ENCODE peak calls at places on chromosomes 13 and 19, in five cellular contexts. One of them, this sample, is unnamed.

GRCh38 chr13:81488021-81488420 is 1147.1 kb upstream of the SPRY2 start:
- DNase-seq in BE2C: no peak
- DNase-seq in Peyer's patch: no peak
- DNase-seq in IMR-90: no peak
- DNase-seq in uterus: no peak
- DNase-seq in this sample: no peak

GRCh38 chr19:46546194-46546896 is 50.7 kb upstream of the PNMA8B start:
- DNase-seq in BE2C: peak; percentile 61
- DNase-seq in Peyer's patch: no peak
- DNase-seq in IMR-90: peak; percentile 14
- DNase-seq in uterus: no peak
- DNase-seq in this sample: peak; percentile 73

GRCh38 chr19:19471682-19472081 is 43.7 kb downstream of the TSSK6 start:
- DNase-seq in BE2C: no peak
- DNase-seq in Peyer's patch: no peak
- DNase-seq in IMR-90: no peak
- DNase-seq in uterus: no peak
- DNase-seq in this sample: no peak

GRCh38 chr13:92826197-92826596 is 400.4 kb upstream of the GPC6 start:
- DNase-seq in BE2C: no peak
- DNase-seq in Peyer's patch: no peak
- DNase-seq in IMR-90: no peak
- DNase-seq in uterus: no peak
- DNase-seq in this sample: no peak

GRCh38 chr13:43309301-43309700 is 285.9 kb downstream of the DNAJC15 start:
- DNase-seq in BE2C: no peak
- DNase-seq in Peyer's patch: no peak
- DNase-seq in IMR-90: peak; percentile 44
- DNase-seq in uterus: no peak
- DNase-seq in this sample: no peak

GRCh38 chr13:100290165-100290801 is 201.4 kb downstream of the PCCA start:
- DNase-seq in BE2C: no peak
- DNase-seq in Peyer's patch: no peak
- DNase-seq in IMR-90: peak; percentile 44
- DNase-seq in uterus: no peak
- DNase-seq in this sample: no peak

GRCh38 chr13:95660981-95661581 is 15.9 kb upstream of the DNAJC3 start:
- DNase-seq in BE2C: peak; percentile 64
- DNase-seq in Peyer's patch: no peak
- DNase-seq in IMR-90: peak; percentile 50
- DNase-seq in uterus: no peak
- DNase-seq in this sample: no peak

GRCh38 chr19:412356-413355 is 3.7 kb upstream of the C2CD4C start:
- DNase-seq in BE2C: no peak
- DNase-seq in Peyer's patch: no peak
- DNase-seq in IMR-90: no peak
- DNase-seq in uterus: no peak
- DNase-seq in this sample: peak; percentile 59

GRCh38 chr19:16067205-16067938 is 8.9 kb upstream of the TPM4 start:
- DNase-seq in BE2C: no peak
- DNase-seq in Peyer's patch: peak; percentile 70
- DNase-seq in IMR-90: peak; percentile 87
- DNase-seq in uterus: peak; percentile 92
- DNase-seq in this sample: peak; percentile 88

GRCh38 chr19:29596885-29597525 is 9.1 kb upstream of the POP4 start:
- DNase-seq in BE2C: no peak
- DNase-seq in Peyer's patch: no peak
- DNase-seq in IMR-90: peak; percentile 40
- DNase-seq in uterus: no peak
- DNase-seq in this sample: no peak

GRCh38 chr13:25775986-25776385 is 275.8 kb downstream of the SHISA2 start:
- DNase-seq in BE2C: no peak
- DNase-seq in Peyer's patch: no peak
- DNase-seq in IMR-90: no peak
- DNase-seq in uterus: no peak
- DNase-seq in this sample: no peak

GRCh38 chr13:113729329-113730019 is 29.6 kb upstream of the TMEM255B start:
- DNase-seq in BE2C: peak; percentile 53
- DNase-seq in Peyer's patch: peak; percentile 48
- DNase-seq in IMR-90: no peak
- DNase-seq in uterus: no peak
- DNase-seq in this sample: peak; percentile 60

GRCh38 chr13:87524775-87525174 is 146.4 kb upstream of the SLITRK5 start:
- DNase-seq in BE2C: no peak
- DNase-seq in Peyer's patch: no peak
- DNase-seq in IMR-90: no peak
- DNase-seq in uterus: no peak
- DNase-seq in this sample: no peak

GRCh38 chr13:65830411-65831172 is 1399.5 kb downstream of the PCDH9 start:
- DNase-seq in BE2C: no peak
- DNase-seq in Peyer's patch: no peak
- DNase-seq in IMR-90: no peak
- DNase-seq in uterus: no peak
- DNase-seq in this sample: no peak

GRCh38 chr13:46369506-46370268 is 17.4 kb downstream of the RUBCNL start:
- DNase-seq in BE2C: no peak
- DNase-seq in Peyer's patch: no peak
- DNase-seq in IMR-90: peak; percentile 68
- DNase-seq in uterus: no peak
- DNase-seq in this sample: no peak

GRCh38 chr19:6767357-6768235 is at the start of gene SH2D3A:
- DNase-seq in BE2C: peak; percentile 16
- DNase-seq in Peyer's patch: peak; percentile 97
- DNase-seq in IMR-90: peak; percentile 15
- DNase-seq in uterus: peak; percentile 43
- DNase-seq in this sample: peak; percentile 96
- H3K4me3 ChIP-seq in BE2C: no peak within 1 kb of the TSS
- H3K4me3 ChIP-seq in Peyer's patch: peak within 1 kb of the TSS; percentile 44
- H3K4me3 ChIP-seq in IMR-90: no peak within 1 kb of the TSS
- H3K4me3 ChIP-seq in uterus: no peak within 1 kb of the TSS
- H3K4me3 ChIP-seq in this sample: peak within 1 kb of the TSS; percentile 54

DNA sequence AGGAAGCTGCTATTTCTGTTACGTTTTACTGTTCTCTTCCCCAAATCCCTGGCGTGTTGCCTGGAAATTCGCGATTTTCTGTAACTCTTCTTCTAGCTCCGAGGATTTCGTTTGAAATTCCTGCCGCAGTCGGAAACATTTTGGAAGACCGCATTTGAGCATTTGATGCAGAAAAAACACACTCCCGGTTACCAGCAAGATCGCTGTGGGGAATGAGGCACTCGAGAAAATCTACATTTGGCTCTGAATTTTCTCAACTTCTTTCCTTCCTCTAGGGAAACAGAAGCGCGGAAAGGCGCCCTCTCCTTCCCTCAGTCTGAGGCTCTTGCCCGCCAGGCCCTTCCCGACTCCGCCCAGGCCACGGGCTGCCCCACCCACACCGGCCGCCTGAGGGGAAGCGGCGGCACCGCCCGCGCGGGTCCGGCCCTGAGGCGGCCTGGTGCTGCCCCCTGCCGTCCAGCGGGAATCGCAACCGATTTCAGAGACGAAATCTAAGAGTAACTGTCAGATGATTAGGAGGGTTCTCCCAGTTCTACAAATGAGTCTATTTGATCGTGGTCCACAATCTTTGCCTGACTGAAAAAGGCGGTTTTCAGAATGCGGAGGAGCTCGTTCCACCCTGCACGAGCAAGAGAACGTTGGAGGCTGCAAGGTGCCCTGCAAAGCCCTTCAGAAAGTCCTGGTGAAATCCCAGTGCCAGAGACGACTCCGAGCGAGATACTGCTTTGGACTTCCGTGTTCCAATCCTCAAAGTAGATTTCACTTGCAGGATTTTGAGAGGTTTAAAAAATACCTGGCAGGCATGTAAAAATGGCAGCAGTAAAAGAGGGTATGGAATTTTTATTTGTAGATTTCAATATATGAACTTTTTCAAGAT is 18.4 kb upstream of the TUBGCP3 start:
- DNase-seq in BE2C: peak; percentile 97
- DNase-seq in Peyer's patch: peak; percentile 95
- DNase-seq in IMR-90: peak; percentile 78
- DNase-seq in uterus: peak; percentile 91
- DNase-seq in this sample: peak; percentile 97
- TF ChIP-seq CTCF in BE2C: peak; percentile 95
- TF ChIP-seq CTCF in Peyer's patch: peak; percentile 83
- TF ChIP-seq CTCF in IMR-90: peak; percentile 98
- TF ChIP-seq CTCF in uterus: peak; percentile 88
- TF ChIP-seq CTCF in this sample: peak; percentile 96

DNA sequence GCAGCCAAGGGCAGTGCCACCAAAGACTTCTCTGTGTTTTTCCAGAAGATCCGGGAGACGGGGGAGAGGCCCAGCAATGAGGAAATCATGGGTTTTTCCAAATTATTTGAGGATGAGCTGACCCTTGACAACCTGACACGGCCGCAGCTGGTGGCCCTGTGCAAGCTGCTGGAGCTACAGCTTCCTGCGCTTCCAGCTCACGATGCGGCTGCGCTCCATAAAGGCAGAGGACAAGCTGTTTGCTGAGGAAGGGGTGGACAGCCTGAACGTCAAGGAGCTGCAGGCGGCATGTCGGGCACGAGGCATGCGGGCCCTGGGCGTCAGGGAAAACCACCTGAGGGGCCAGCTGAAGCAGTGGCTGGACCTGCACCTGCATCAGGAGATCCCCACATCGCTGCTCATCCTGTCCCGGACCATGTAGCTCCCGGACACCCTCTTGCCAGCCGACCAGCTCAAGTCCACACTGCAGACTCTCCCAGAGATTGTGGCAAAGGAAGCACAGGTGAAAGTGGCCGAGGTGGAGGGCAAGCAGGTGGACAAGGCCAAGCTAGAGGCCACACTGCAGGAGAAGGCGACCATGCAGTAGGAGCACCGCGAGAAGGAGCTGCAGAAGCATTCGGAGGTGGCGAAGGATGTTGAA is 11.7 kb downstream of the ZSCAN1 start:
- DNase-seq in BE2C: no peak
- DNase-seq in Peyer's patch: no peak
- DNase-seq in IMR-90: no peak
- DNase-seq in uterus: no peak
- DNase-seq in this sample: no peak
- H3K9me3 ChIP-seq in BE2C: no peaks in the 10 kb centered on the region
- H3K9me3 ChIP-seq in Peyer's patch: peaks cover 46% of the 10 kb centered on the region
- H3K9me3 ChIP-seq in IMR-90: peaks cover 72% of the 10 kb centered on the region
- H3K9me3 ChIP-seq in uterus: peaks cover 34% of the 10 kb centered on the region
- H3K9me3 ChIP-seq in this sample: peaks cover 15% of the 10 kb centered on the region

DNA sequence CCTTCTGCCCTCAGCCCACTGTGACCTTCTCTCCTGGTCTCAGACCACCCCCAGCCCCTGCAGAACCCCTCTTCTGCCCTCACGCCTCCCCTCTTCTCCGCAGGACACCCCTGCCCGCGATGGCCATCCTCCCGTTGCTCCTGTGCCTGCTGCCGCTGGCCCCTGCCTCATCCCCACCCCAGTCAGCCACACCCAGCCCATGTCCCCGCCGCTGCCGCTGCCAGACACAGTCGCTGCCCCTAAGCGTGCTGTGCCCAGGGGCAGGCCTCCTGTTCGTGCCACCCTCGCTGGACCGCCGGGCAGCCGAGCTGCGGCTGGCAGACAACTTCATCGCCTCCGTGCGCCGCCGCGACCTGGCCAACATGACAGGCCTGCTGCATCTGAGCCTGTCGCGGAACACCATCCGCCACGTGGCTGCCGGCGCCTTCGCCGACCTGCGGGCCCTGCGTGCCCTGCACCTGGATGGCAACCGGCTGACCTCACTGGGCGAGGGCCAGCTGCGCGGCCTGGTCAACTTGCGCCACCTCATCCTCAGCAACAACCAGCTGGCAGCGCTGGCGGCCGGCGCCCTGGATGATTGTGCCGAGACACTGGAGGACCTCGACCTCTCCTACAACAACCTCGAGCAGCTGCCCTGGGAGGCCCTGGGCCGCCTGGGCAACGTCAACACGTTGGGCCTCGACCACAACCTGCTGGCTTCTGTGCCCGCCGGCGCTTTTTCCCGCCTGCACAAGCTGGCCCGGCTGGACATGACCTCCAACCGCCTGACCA is 3.3 kb downstream of the LRFN3 start:
- DNase-seq in BE2C: no peak
- DNase-seq in Peyer's patch: no peak
- DNase-seq in IMR-90: no peak
- DNase-seq in uterus: no peak
- DNase-seq in this sample: no peak
- H3K4me3 ChIP-seq in BE2C: no peak overlapping the region
- H3K4me3 ChIP-seq in Peyer's patch: no peak overlapping the region
- H3K4me3 ChIP-seq in IMR-90: no peak overlapping the region
- H3K4me3 ChIP-seq in uterus: no peak overlapping the region
- H3K4me3 ChIP-seq in this sample: no peak overlapping the region

GRCh38 chr13:112194167-112194530 is 127.2 kb downstream of the SOX1 start:
- DNase-seq in BE2C: no peak
- DNase-seq in Peyer's patch: no peak
- DNase-seq in IMR-90: no peak
- DNase-seq in uterus: no peak
- DNase-seq in this sample: no peak
- TF ChIP-seq CTCF in BE2C: no peak
- TF ChIP-seq CTCF in Peyer's patch: no peak
- TF ChIP-seq CTCF in IMR-90: no peak
- TF ChIP-seq CTCF in uterus: no peak
- TF ChIP-seq CTCF in this sample: no peak

GRCh38 chr19:50047686-50048085 is 21.9 kb downstream of the ZNF473 start:
- DNase-seq in BE2C: no peak
- DNase-seq in Peyer's patch: no peak
- DNase-seq in IMR-90: peak; percentile 31
- DNase-seq in uterus: no peak
- DNase-seq in this sample: no peak
- H3K9me3 ChIP-seq in BE2C: peaks cover 4% of the 10 kb centered on the region
- H3K9me3 ChIP-seq in Peyer's patch: peaks cover 34% of the 10 kb centered on the region
- H3K9me3 ChIP-seq in IMR-90: peaks cover 48% of the 10 kb centered on the region
- H3K9me3 ChIP-seq in uterus: peaks cover 40% of the 10 kb centered on the region
- H3K9me3 ChIP-seq in this sample: peaks cover 8% of the 10 kb centered on the region

GRCh38 chr13:28796938-28797257 is 23.2 kb upstream of the MTUS2 start:
- DNase-seq in BE2C: no peak
- DNase-seq in Peyer's patch: no peak
- DNase-seq in IMR-90: no peak
- DNase-seq in uterus: no peak
- DNase-seq in this sample: no peak
- H3K4me3 ChIP-seq in BE2C: no peak overlapping the region
- H3K4me3 ChIP-seq in Peyer's patch: no peak overlapping the region
- H3K4me3 ChIP-seq in IMR-90: no peak overlapping the region
- H3K4me3 ChIP-seq in uterus: no peak overlapping the region
- H3K4me3 ChIP-seq in this sample: no peak overlapping the region

GRCh38 chr19:14474827-14475226 is 327 bp downstream of the PTGER1 start:
- DNase-seq in BE2C: no peak
- DNase-seq in Peyer's patch: no peak
- DNase-seq in IMR-90: no peak
- DNase-seq in uterus: no peak
- DNase-seq in this sample: no peak

GRCh38 chr19:14476307-14476662 is 1.1 kb upstream of the PTGER1 start:
- DNase-seq in BE2C: no peak
- DNase-seq in Peyer's patch: no peak
- DNase-seq in IMR-90: no peak
- DNase-seq in uterus: no peak
- DNase-seq in this sample: no peak

GRCh38 chr19:14476663-14477401 is 1.7 kb upstream of the PTGER1 start:
- DNase-seq in BE2C: no peak
- DNase-seq in Peyer's patch: no peak
- DNase-seq in IMR-90: peak; percentile 88
- DNase-seq in uterus: peak; percentile 47
- DNase-seq in this sample: no peak

GRCh38 chr19:14473915-14474578 is 1.1 kb downstream of the PTGER1 start:
- DNase-seq in BE2C: no peak
- DNase-seq in Peyer's patch: no peak
- DNase-seq in IMR-90: no peak
- DNase-seq in uterus: no peak
- DNase-seq in this sample: peak; percentile 77

GRCh38 chr19:14475251-14476073 is at the start of gene PTGER1:
- DNase-seq in BE2C: peak; percentile 71
- DNase-seq in Peyer's patch: no peak
- DNase-seq in IMR-90: peak; percentile 35
- DNase-seq in uterus: no peak
- DNase-seq in this sample: no peak
- TF ChIP-seq CTCF in BE2C: peak; percentile 48
- TF ChIP-seq CTCF in Peyer's patch: no peak
- TF ChIP-seq CTCF in IMR-90: peak; percentile 45
- TF ChIP-seq CTCF in uterus: no peak
- TF ChIP-seq CTCF in this sample: peak; percentile 43

GRCh38 chr19:2334426-2334825 is 5.9 kb downstream of the SPPL2B start:
- DNase-seq in BE2C: no peak
- DNase-seq in Peyer's patch: no peak
- DNase-seq in IMR-90: no peak
- DNase-seq in uterus: no peak
- DNase-seq in this sample: no peak
- H3K9me3 ChIP-seq in BE2C: no peaks in the 10 kb centered on the region
- H3K9me3 ChIP-seq in Peyer's patch: no peaks in the 10 kb centered on the region
- H3K9me3 ChIP-seq in IMR-90: no peaks in the 10 kb centered on the region
- H3K9me3 ChIP-seq in uterus: no peaks in the 10 kb centered on the region
- H3K9me3 ChIP-seq in this sample: no peaks in the 10 kb centered on the region

This sample was measured in upper lobe of right lung.